ENCODE peak calls at places on chromosomes 4 and X, in seven cellular contexts. Q is IMR-90, R is ascending aorta, C is colonic mucosa, M is tibial nerve, W is astrocyte, H is heart right ventricle. O is an unnamed sample. For H3K9me3, the result is how much of the 10 kb centered on the place peaks cover.

GRCh38 chr4:183098080-183098722 is 856 bp upstream of the WWC2 start:
- DNase-seq in C (peak), M (peak), Q (peak), W (no peak), R (no peak), H (peak), O (no peak)

GRCh38 chr4:105912633-105913032 is 17.4 kb downstream of the NPNT start:
- DNase-seq in M (no peak), R (no peak), C (no peak), H (no peak), Q (no peak), W (no peak), O (no peak)

GRCh38 chrX:38803609-38804480 is 2.6 kb downstream of the MID1IP1 start:
- DNase-seq in Q (peak), C (peak), W (peak), R (peak), M (peak), H (peak), O (peak)

GRCh38 chrX:34404386-34405070 is 252.6 kb downstream of the TMEM47 start:
- DNase-seq in R (no peak), H (no peak), W (no peak), Q (no peak), C (no peak), M (peak), O (no peak)

GRCh38 chr4:120616041-120616440 is 306.5 kb downstream of the PRDM5 start:
- DNase-seq in M (no peak), Q (no peak), H (no peak), R (no peak), C (no peak), W (no peak), O (no peak)

GRCh38 chrX:149682956-149683947 is 28.6 kb upstream of the MAGEA11 start:
- DNase-seq in M (no peak), H (no peak), R (no peak), Q (no peak), W (no peak), C (no peak), O (no peak)

GRCh38 chrX:111009256-111009655 is 86.7 kb upstream of the PAK3 start:
- DNase-seq in H (no peak), C (no peak), R (no peak), M (no peak), Q (no peak), W (no peak), O (no peak)

GRCh38 chr4:2930821-2931764 is 32.1 kb downstream of the NOP14 start:
- DNase-seq in Q (no peak), W (no peak), C (peak), H (no peak), M (no peak), R (no peak), O (no peak)

GRCh38 chr4:2296621-2297601 is 35.0 kb upstream of the MXD4 start:
- DNase-seq in C (no peak), W (no peak), M (no peak), Q (no peak), R (no peak), H (no peak), O (no peak)

GRCh38 chr4:88751258-88752075 is 53.8 kb upstream of the NAP1L5 start:
- DNase-seq in H (no peak), M (no peak), W (peak), Q (peak), R (no peak), C (no peak), O (no peak)

GRCh38 chrX:48648299-48648698 is 35.3 kb upstream of the WAS start:
- DNase-seq in Q (peak), W (peak), H (peak), R (no peak), C (peak), M (peak), O (peak)

GRCh38 chr4:81743731-81744465 is 272.2 kb upstream of the RASGEF1B start:
- DNase-seq in Q (no peak), W (no peak), C (no peak), M (no peak), R (no peak), H (no peak), O (no peak)

GRCh38 chrX:8939344-8939743 is 94.6 kb downstream of the FAM9B start:
- DNase-seq in W (no peak), Q (no peak), C (no peak), H (no peak), R (no peak), M (no peak), O (no peak)

GRCh38 chrX:24027985-24028384 is 999 bp upstream of the KLHL15 start:
- DNase-seq in R (no peak), M (no peak), W (no peak), H (no peak), C (no peak), Q (no peak), O (no peak)

GRCh38 chrX:71177327-71177726 is 32.7 kb downstream of the NLGN3 start:
- DNase-seq in W (no peak), Q (no peak), M (no peak), R (no peak), H (no peak), C (no peak), O (no peak)

GRCh38 chr4:37795796-37796195 is 30.7 kb upstream of the PGM2 start:
- DNase-seq in Q (no peak), R (no peak), M (no peak), W (no peak), H (no peak), C (no peak), O (no peak)

GRCh38 chr4:112511294-112512118 is 4.5 kb downstream of the NEUROG2 start:
- DNase-seq in W (no peak), H (no peak), M (no peak), R (no peak), Q (no peak), C (no peak), O (no peak)

GRCh38 chr4:169225058-169225751 is 45.6 kb downstream of the SH3RF1 start:
- DNase-seq in R (no peak), M (no peak), W (peak), C (no peak), H (no peak), Q (peak), O (no peak)

GRCh38 chr4:98802673-98803286 is 126.2 kb downstream of the EIF4E start:
- DNase-seq in C (no peak), R (no peak), M (no peak), W (peak), H (no peak), Q (peak), O (no peak)

GRCh38 chr4:78527103-78527502 is 24.5 kb upstream of the ANXA3 start:
- DNase-seq in H (no peak), R (no peak), C (no peak), Q (no peak), M (no peak), W (no peak), O (no peak)

GRCh38 chr4:19924761-19925160 is 326.9 kb upstream of the SLIT2 start:
- DNase-seq in C (no peak), R (no peak), W (peak), Q (peak), M (no peak), H (no peak), O (no peak)

GRCh38 chr4:41418444-41418843 is 119.5 kb upstream of the LIMCH1 start:
- DNase-seq in M (no peak), W (peak), H (peak), R (peak), Q (peak), C (no peak), O (no peak)

GRCh38 chrX:24285082-24285481 is 28.8 kb downstream of the SUPT20HL2 start:
- DNase-seq in H (no peak), C (no peak), W (no peak), R (no peak), M (no peak), Q (no peak), O (no peak)

GRCh38 chr4:146520894-146521542 is 722 bp downstream of the SLC10A7 start:
- DNase-seq in Q (peak), W (peak), H (peak), M (peak), C (peak), R (no peak), O (no peak)

GRCh38 chr4:52868138-52868537 is 6.0 kb downstream of the RASL11B start:
- DNase-seq in W (no peak), C (no peak), R (no peak), Q (no peak), M (no peak), H (peak), O (no peak)

GRCh38 chrX:12681047-12681446 is 110.2 kb upstream of the PRPS2 start:
- DNase-seq in M (no peak), H (no peak), W (no peak), R (no peak), C (no peak), Q (no peak), O (no peak)

GRCh38 chr4:41339812-41340809 is 83.4 kb downstream of the UCHL1 start:
- DNase-seq in Q (peak), C (no peak), R (no peak), W (peak), M (no peak), H (peak), O (no peak)

GRCh38 chr4:127698789-127699200 is 31.4 kb upstream of the SLC25A31 start:
- DNase-seq in M (no peak), C (no peak), W (peak), R (no peak), Q (peak), H (no peak), O (no peak)

GRCh38 chr4:80074651-80075050 is 1.6 kb upstream of the ANTXR2 start:
- DNase-seq in H (no peak), C (no peak), M (no peak), R (no peak), Q (no peak), W (no peak), O (no peak)

GRCh38 chr4:186669159-186669720 is 54.4 kb downstream of the FAT1 start:
- DNase-seq in H (no peak), C (no peak), W (peak), M (peak), Q (peak), R (no peak), O (no peak)

GRCh38 chr4:123396294-123397275 is at the start of gene SPRY1:
- DNase-seq in R (peak), C (peak), H (peak), M (peak), Q (peak), W (peak), O (peak)

GRCh38 chr4:86400216-86400615 is 40.4 kb upstream of the MAPK10 start:
- DNase-seq in R (no peak), H (no peak), M (no peak), C (no peak), W (no peak), Q (peak), O (no peak)

DNA sequence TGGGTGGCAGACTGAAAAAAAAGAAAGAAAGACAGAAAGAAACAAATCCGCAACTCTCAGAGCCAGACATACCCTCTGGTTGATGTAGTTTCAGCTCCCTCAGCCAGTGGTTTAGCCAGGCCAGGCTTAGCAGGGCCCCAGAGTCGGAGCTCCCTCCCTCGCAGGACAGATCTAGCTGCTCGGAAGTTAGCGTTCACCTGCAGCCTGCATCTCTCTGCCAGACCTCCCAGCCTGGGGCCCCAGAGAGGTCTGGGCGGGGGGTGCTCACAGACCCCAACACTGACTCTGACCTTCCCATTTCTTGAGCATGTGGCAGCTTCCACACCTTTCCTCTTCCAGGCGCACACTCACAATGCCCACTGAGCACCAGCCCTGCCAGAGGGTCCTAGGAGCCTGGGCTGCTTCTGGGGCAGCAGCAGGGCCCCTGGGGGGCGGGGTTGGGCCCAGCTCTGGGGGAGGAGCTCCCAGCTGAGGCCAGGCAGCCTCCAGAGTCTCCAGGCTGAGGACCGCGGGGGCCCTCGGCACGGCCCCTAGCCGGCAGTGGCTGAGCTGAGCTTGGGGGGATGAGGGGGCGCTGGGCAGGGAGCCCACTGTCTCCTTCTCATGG is 4.8 kb upstream of the ZNF185 start:
- DNase-seq in Q (no peak), R (no peak), M (no peak), H (no peak), C (no peak), W (no peak), O (no peak)
- H3K9me3 ChIP-seq in Q (under half), R (under half), M (under half), H (under half), C (under half), W (under half), O (under half)

GRCh38 chr4:48297447-48297846 is 27.8 kb upstream of the TEC start:
- DNase-seq in R (no peak), H (no peak), Q (peak), W (no peak), C (no peak), M (no peak), O (no peak)
- H3K9me3 ChIP-seq in R (under half), H (under half), Q (under half), W (under half), C (under half), M (under half), O (under half)

GRCh38 chr4:18406220-18406619 is 384.7 kb upstream of the LCORL start:
- DNase-seq in H (no peak), M (no peak), Q (no peak), W (no peak), R (no peak), C (no peak), O (no peak)
- H3K9me3 ChIP-seq in H (under half), M (under half), Q (under half), W (under half), R (under half), C (under half), O (under half)

DNA sequence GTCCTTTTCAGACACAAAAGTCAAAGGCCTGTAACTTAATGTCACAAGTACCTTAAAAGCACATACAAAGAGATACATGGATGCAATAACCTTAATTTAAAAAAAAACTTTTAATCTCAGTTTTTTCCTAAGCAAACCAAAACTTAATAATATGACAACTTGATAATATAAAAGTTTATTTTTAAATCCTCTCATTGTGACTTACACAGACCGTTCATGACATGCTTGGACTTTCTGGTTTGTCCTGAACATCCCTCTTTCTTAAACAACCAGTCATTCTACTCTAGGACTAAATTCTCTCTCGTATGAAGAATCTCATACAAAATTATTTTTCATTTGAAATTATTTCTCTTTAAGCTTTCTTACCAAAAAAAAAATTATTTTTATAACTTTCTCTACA is 43.1 kb upstream of the CYP2U1 start:
- DNase-seq in W (no peak), C (no peak), M (no peak), R (no peak), Q (no peak), H (no peak), O (no peak)
- H3K9me3 ChIP-seq in W (under half), C (under half), M (under half), R (under half), Q (under half), H (under half), O (under half)

DNA sequence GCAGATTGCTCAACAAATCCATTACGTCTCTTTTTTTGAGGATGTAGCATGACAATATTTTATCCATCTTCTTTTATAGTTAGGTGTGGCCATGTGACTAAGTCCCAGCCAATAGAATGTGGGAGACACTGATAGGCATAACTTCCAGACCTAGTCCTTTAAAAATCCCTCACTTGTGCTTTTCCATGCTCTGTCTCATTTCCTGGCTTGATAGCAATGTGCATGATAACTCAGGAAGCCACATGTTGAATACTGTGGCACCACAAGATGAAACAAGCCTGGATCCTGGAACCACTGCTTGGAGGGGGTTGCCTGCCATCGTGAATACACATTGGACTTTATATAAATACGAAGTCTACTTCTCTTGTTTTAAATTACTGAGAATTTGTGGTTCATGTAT is 184.0 kb upstream of the NEIL3 start:
- DNase-seq in W (no peak), M (no peak), R (no peak), H (no peak), C (no peak), Q (peak), O (no peak)
- H3K9me3 ChIP-seq in W (under half), M (under half), R (under half), H (under half), C (under half), Q (under half), O (under half)

DNA sequence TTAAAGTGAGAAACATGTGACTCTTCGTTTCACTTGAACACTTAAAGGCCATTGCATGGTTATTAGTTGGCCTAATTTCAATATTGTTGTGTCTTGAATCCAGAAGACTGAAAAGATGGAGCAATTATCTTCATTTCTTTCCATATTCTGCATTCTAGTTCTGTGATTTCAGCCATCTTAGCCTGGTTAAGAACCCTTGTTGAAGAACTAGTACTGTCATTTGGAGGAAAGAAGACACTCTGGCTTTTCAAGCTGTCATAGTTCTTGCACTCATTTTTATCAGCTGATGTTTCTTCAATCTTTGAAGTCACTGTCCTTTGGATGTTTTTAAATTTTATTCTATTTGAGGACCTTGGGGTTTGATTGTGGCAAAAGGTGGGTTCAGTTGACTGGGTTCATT is 81.6 kb downstream of the MTMR8 start:
- DNase-seq in R (no peak), C (no peak), W (no peak), H (no peak), Q (no peak), M (no peak), O (no peak)
- H3K9me3 ChIP-seq in R (under half), C (under half), W (under half), H (under half), Q (under half), M (under half), O (under half)

DNA sequence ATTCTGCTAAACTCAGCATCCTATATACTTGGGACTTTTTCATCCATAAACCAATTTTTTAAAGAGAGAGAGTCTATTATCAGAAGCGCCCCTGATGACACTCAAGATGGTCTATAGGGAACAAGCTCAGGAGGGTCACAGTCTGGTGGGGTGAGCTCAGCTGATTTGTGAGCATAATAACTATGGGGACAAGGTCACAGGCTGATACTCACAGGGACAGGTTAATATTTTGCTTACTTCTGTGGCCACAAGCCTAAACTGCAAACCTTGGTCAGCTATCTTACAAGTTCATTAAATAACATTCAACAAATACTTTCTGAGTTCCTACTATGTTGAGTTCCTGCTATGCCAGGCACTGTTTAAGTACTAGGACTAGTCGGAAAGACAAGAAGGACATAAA is 10.1 kb upstream of the CCDC149 start:
- DNase-seq in M (no peak), H (no peak), C (no peak), Q (no peak), R (no peak), W (no peak), O (no peak)
- H3K9me3 ChIP-seq in M (under half), H (under half), C (under half), Q (under half), R (under half), W (under half), O (under half)

GRCh38 chr4:1251773-1252066 is 2.8 kb upstream of the CTBP1 start:
- DNase-seq in R (no peak), H (no peak), Q (no peak), C (no peak), W (no peak), M (no peak), O (no peak)

GRCh38 chr4:1249148-1249730 is 309 bp upstream of the CTBP1 start:
- DNase-seq in H (peak), M (peak), R (no peak), Q (peak), C (peak), W (peak), O (peak)

GRCh38 chr4:1250921-1251772 is 2.2 kb upstream of the CTBP1 start:
- DNase-seq in H (no peak), Q (no peak), M (no peak), R (no peak), W (no peak), C (no peak), O (no peak)

GRCh38 chr4:1249731-1250526 is 999 bp upstream of the CTBP1 start:
- DNase-seq in C (no peak), H (no peak), W (peak), R (no peak), M (no peak), Q (no peak), O (peak)

GRCh38 chr4:1250527-1250812 is 1.5 kb upstream of the CTBP1 start:
- DNase-seq in R (no peak), Q (no peak), W (no peak), H (no peak), M (no peak), C (no peak), O (no peak)
- H3K9me3 ChIP-seq in R (under half), Q (under half), W (under half), H (under half), M (under half), C (under half), O (under half)

GRCh38 chrX:142095816-142096215 is 109.3 kb downstream of the MAGEC2 start:
- DNase-seq in R (no peak), H (no peak), C (no peak), Q (no peak), W (no peak), M (no peak), O (no peak)
- H3K9me3 ChIP-seq in R (under half), H (under half), C (under half), Q (under half), W (under half), M (under half), O (under half)

DNA sequence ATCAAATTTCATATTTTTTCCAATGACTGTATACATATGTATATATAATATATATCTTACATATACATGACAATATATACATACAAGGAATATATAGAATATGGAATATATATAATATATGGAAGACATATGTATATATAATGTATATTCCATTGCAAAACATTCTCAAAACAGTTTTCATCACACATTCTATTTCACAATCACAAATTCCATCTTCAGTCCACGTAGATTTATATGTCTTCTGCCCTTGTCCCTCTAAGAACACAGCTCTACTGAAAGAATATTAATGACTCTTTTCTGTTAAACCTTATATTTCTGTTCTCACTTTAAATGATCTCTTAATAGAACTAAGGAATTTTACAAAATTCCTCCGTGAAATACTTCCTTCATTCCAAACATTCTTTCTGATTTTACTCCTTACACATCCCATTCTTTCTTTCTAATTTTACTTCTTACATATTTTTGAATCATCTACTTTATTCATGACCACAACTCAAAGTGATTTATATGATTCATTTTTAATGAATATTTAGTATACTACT is 1043.1 kb upstream of the PABPC4L start:
- DNase-seq in M (no peak), H (no peak), Q (no peak), W (peak), C (no peak), R (no peak), O (no peak)
- H3K9me3 ChIP-seq in M (under half), H (under half), Q (under half), W (under half), C (under half), R (under half), O (under half)